ENCODE peak calls at places on chromosomes 2 and 18, in ten cellular contexts. One of them, this sample, is unnamed.
A peak's percentile ranks its signal among the peaks of the same experiment; 100 is the strongest.

GRCh38 chr2:12587729-12588522 is 128.8 kb upstream of the TRIB2 start:
- DNase-seq in IMR-90: peak; percentile 96
- DNase-seq in mammary epithelial cell: peak; percentile 90
- DNase-seq in neural progenitor cell: no peak
- DNase-seq in mesendoderm: no peak
- DNase-seq in GM23248: peak; percentile 95
- DNase-seq in SK-N-SH: no peak
- DNase-seq in PC-9: peak; percentile 90
- DNase-seq in A549: peak; percentile 19
- DNase-seq in K562: no peak
- DNase-seq in this sample: peak; percentile 94

GRCh38 chr18:50183556-50183955 is 11.4 kb downstream of the MYO5B start:
- DNase-seq in IMR-90: peak; percentile 31
- DNase-seq in K562: peak; percentile 35
- DNase-seq in neural progenitor cell: no peak
- DNase-seq in mammary epithelial cell: peak; percentile 97
- DNase-seq in SK-N-SH: no peak
- DNase-seq in mesendoderm: peak; percentile 47
- DNase-seq in PC-9: peak; percentile 92
- DNase-seq in GM23248: peak; percentile 8
- DNase-seq in A549: no peak
- DNase-seq in this sample: peak; percentile 5

GRCh38 chr2:55268288-55268906 is 634 bp downstream of the MTIF2 start:
- DNase-seq in A549: no peak
- DNase-seq in IMR-90: no peak
- DNase-seq in K562: no peak
- DNase-seq in GM23248: no peak
- DNase-seq in PC-9: no peak
- DNase-seq in SK-N-SH: no peak
- DNase-seq in neural progenitor cell: peak; percentile 12
- DNase-seq in mammary epithelial cell: no peak
- DNase-seq in mesendoderm: no peak
- DNase-seq in this sample: peak; percentile 5

GRCh38 chr2:208175069-208175842 is 11.9 kb upstream of the CRYGA start:
- DNase-seq in SK-N-SH: peak; percentile 85
- DNase-seq in K562: peak; percentile 85
- DNase-seq in GM23248: peak; percentile 93
- DNase-seq in neural progenitor cell: peak; percentile 84
- DNase-seq in IMR-90: peak; percentile 71
- DNase-seq in A549: peak; percentile 78
- DNase-seq in PC-9: peak; percentile 66
- DNase-seq in mesendoderm: peak; percentile 88
- DNase-seq in mammary epithelial cell: peak; percentile 72
- DNase-seq in this sample: peak; percentile 77

GRCh38 chr2:25041307-25041927 is 459 bp upstream of the EFR3B start:
- DNase-seq in IMR-90: peak; percentile 32
- DNase-seq in PC-9: peak; percentile 71
- DNase-seq in GM23248: peak; percentile 69
- DNase-seq in SK-N-SH: peak; percentile 85
- DNase-seq in mammary epithelial cell: peak; percentile 27
- DNase-seq in K562: peak; percentile 16
- DNase-seq in mesendoderm: peak; percentile 84
- DNase-seq in neural progenitor cell: peak; percentile 88
- DNase-seq in A549: peak; percentile 87
- DNase-seq in this sample: peak; percentile 28

GRCh38 chr2:187936228-187936627 is 355.4 kb upstream of the GULP1 start:
- DNase-seq in GM23248: no peak
- DNase-seq in mammary epithelial cell: no peak
- DNase-seq in A549: no peak
- DNase-seq in SK-N-SH: no peak
- DNase-seq in neural progenitor cell: no peak
- DNase-seq in mesendoderm: no peak
- DNase-seq in IMR-90: no peak
- DNase-seq in K562: no peak
- DNase-seq in PC-9: no peak
- DNase-seq in this sample: no peak

GRCh38 chr18:13424377-13424776 is 205.8 kb downstream of the LDLRAD4 start:
- DNase-seq in neural progenitor cell: peak; percentile 15
- DNase-seq in A549: no peak
- DNase-seq in GM23248: no peak
- DNase-seq in IMR-90: no peak
- DNase-seq in K562: no peak
- DNase-seq in mammary epithelial cell: no peak
- DNase-seq in mesendoderm: peak; percentile 10
- DNase-seq in SK-N-SH: no peak
- DNase-seq in PC-9: no peak
- DNase-seq in this sample: no peak

GRCh38 chr2:159904565-159905281 is 106.7 kb upstream of the CD302 start:
- DNase-seq in PC-9: peak; percentile 77
- DNase-seq in neural progenitor cell: peak; percentile 76
- DNase-seq in mammary epithelial cell: no peak
- DNase-seq in SK-N-SH: no peak
- DNase-seq in K562: peak; percentile 56
- DNase-seq in GM23248: peak; percentile 23
- DNase-seq in A549: peak; percentile 36
- DNase-seq in IMR-90: no peak
- DNase-seq in mesendoderm: peak; percentile 81
- DNase-seq in this sample: no peak

GRCh38 chr2:218570850-218571249 is 2.2 kb downstream of the CNOT9 start:
- DNase-seq in K562: no peak
- DNase-seq in mammary epithelial cell: peak; percentile 7
- DNase-seq in GM23248: peak; percentile 81
- DNase-seq in IMR-90: peak; percentile 66
- DNase-seq in SK-N-SH: no peak
- DNase-seq in PC-9: no peak
- DNase-seq in mesendoderm: no peak
- DNase-seq in neural progenitor cell: no peak
- DNase-seq in A549: no peak
- DNase-seq in this sample: peak; percentile 33

GRCh38 chr2:216192181-216192580 is 83.0 kb downstream of the XRCC5 start:
- DNase-seq in K562: no peak
- DNase-seq in IMR-90: no peak
- DNase-seq in neural progenitor cell: no peak
- DNase-seq in SK-N-SH: no peak
- DNase-seq in mesendoderm: no peak
- DNase-seq in PC-9: no peak
- DNase-seq in mammary epithelial cell: no peak
- DNase-seq in GM23248: no peak
- DNase-seq in A549: no peak
- DNase-seq in this sample: no peak

GRCh38 chr2:230758566-230759480 is 46.2 kb downstream of the CAB39 start:
- DNase-seq in SK-N-SH: no peak
- DNase-seq in mammary epithelial cell: peak; percentile 74
- DNase-seq in PC-9: peak; percentile 61
- DNase-seq in A549: no peak
- DNase-seq in K562: no peak
- DNase-seq in neural progenitor cell: no peak
- DNase-seq in GM23248: peak; percentile 77
- DNase-seq in mesendoderm: no peak
- DNase-seq in IMR-90: peak; percentile 94
- DNase-seq in this sample: peak; percentile 96

GRCh38 chr2:41912337-41912736 is 135.5 kb upstream of the PKDCC start:
- DNase-seq in neural progenitor cell: no peak
- DNase-seq in K562: no peak
- DNase-seq in PC-9: no peak
- DNase-seq in mammary epithelial cell: no peak
- DNase-seq in IMR-90: no peak
- DNase-seq in mesendoderm: no peak
- DNase-seq in GM23248: peak; percentile 43
- DNase-seq in SK-N-SH: no peak
- DNase-seq in A549: no peak
- DNase-seq in this sample: no peak

GRCh38 chr2:231418820-231419640 is 23.5 kb downstream of the B3GNT7 start:
- DNase-seq in IMR-90: no peak
- DNase-seq in mammary epithelial cell: no peak
- DNase-seq in SK-N-SH: no peak
- DNase-seq in K562: no peak
- DNase-seq in neural progenitor cell: peak; percentile 29
- DNase-seq in mesendoderm: no peak
- DNase-seq in A549: no peak
- DNase-seq in PC-9: no peak
- DNase-seq in GM23248: no peak
- DNase-seq in this sample: no peak

GRCh38 chr2:147600223-147600622 is 244.6 kb upstream of the ACVR2A start:
- DNase-seq in PC-9: no peak
- DNase-seq in GM23248: no peak
- DNase-seq in A549: no peak
- DNase-seq in neural progenitor cell: no peak
- DNase-seq in K562: no peak
- DNase-seq in mesendoderm: no peak
- DNase-seq in mammary epithelial cell: no peak
- DNase-seq in IMR-90: no peak
- DNase-seq in SK-N-SH: no peak
- DNase-seq in this sample: no peak

GRCh38 chr2:19895535-19895934 is 6.2 kb downstream of the TTC32 start:
- DNase-seq in mesendoderm: no peak
- DNase-seq in K562: peak; percentile 56
- DNase-seq in PC-9: no peak
- DNase-seq in IMR-90: no peak
- DNase-seq in SK-N-SH: no peak
- DNase-seq in GM23248: peak; percentile 64
- DNase-seq in mammary epithelial cell: no peak
- DNase-seq in neural progenitor cell: no peak
- DNase-seq in A549: no peak
- DNase-seq in this sample: no peak
- H3K4me1 ChIP-seq in mesendoderm: no peaks in the 10 kb centered on the region
- H3K4me1 ChIP-seq in K562: peaks cover 12% of the 10 kb centered on the region
- H3K4me1 ChIP-seq in PC-9: peaks cover 31% of the 10 kb centered on the region
- H3K4me1 ChIP-seq in IMR-90: peaks cover 11% of the 10 kb centered on the region
- H3K4me1 ChIP-seq in SK-N-SH: peaks cover 27% of the 10 kb centered on the region
- H3K4me1 ChIP-seq in GM23248: peaks cover 47% of the 10 kb centered on the region
- H3K4me1 ChIP-seq in mammary epithelial cell: peaks cover 16% of the 10 kb centered on the region
- H3K4me1 ChIP-seq in neural progenitor cell: peaks cover 20% of the 10 kb centered on the region
- H3K4me1 ChIP-seq in A549: peaks cover 36% of the 10 kb centered on the region
- H3K4me1 ChIP-seq in this sample: peaks cover 6% of the 10 kb centered on the region

DNA sequence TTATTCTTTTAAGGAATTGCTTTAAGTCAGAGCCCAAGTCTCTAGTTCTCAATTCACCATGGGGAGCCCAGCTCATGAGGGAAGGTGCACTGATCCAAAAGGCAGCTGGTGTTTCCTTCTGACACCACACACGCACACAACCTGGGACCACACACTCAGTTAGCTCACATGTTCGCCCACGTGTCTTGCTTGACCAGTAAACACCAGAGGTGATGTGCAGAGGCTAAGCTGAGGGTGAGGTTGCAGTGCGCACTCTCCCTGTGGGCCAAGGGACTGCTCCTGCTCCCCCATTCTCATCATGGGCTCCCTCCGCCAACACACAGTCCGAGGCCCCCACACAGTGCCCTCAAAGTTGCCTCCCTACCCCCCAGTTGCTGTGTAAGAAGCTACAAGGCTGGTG is 70.8 kb upstream of the BZW1 start:
- DNase-seq in PC-9: no peak
- DNase-seq in mesendoderm: no peak
- DNase-seq in IMR-90: no peak
- DNase-seq in A549: no peak
- DNase-seq in K562: no peak
- DNase-seq in GM23248: no peak
- DNase-seq in SK-N-SH: no peak
- DNase-seq in neural progenitor cell: no peak
- DNase-seq in mammary epithelial cell: no peak
- DNase-seq in this sample: no peak
- H3K27ac ChIP-seq in PC-9: peak overlapping the region; percentile 84
- H3K27ac ChIP-seq in mesendoderm: no peak overlapping the region
- H3K27ac ChIP-seq in IMR-90: no peak overlapping the region
- H3K27ac ChIP-seq in A549: no peak overlapping the region
- H3K27ac ChIP-seq in K562: no peak overlapping the region
- H3K27ac ChIP-seq in GM23248: no peak overlapping the region
- H3K27ac ChIP-seq in SK-N-SH: no peak overlapping the region
- H3K27ac ChIP-seq in neural progenitor cell: no peak overlapping the region
- H3K27ac ChIP-seq in mammary epithelial cell: no peak overlapping the region
- H3K27ac ChIP-seq in this sample: no peak overlapping the region

DNA sequence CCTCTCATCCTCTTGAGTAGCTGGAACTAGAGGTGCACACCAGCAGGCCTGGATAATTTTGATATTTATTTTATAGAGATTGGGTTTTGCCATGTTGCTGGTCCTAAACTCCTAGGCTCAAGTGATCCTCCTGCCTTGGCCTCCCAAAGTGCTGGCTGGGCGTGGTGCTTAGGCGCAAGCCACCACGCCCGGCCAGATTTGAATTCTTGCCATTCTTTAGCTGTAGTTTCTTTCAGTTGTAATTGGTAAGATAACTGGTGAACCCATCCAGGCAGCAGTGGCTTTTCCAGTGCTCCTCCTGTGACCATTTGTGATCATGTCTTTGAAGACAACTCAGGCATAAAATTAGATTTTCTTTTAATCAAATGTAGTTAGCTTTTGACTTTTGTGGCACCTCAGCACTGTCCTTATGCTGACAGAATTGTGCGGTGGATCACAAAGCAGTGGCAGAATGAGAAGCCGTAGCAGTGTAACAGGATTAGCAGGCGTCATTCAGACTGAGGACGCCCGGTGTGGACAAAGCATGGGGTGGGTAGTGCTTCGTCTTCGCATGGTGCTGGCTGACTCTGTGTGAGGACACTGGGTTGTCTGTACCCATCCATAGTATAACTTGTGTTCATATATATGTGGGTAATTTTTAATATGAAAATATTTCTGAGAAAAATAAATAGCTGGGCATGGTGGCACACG is 30.0 kb upstream of the TOGARAM2 start:
- DNase-seq in SK-N-SH: no peak
- DNase-seq in PC-9: no peak
- DNase-seq in A549: peak; percentile 54
- DNase-seq in IMR-90: no peak
- DNase-seq in neural progenitor cell: peak; percentile 94
- DNase-seq in mesendoderm: peak; percentile 31
- DNase-seq in K562: no peak
- DNase-seq in mammary epithelial cell: no peak
- DNase-seq in GM23248: no peak
- DNase-seq in this sample: no peak
- H3K4me2 ChIP-seq in SK-N-SH: no peak overlapping the region
- H3K4me2 ChIP-seq in PC-9: no peak overlapping the region
- H3K4me2 ChIP-seq in A549: peak overlapping the region; percentile 78
- H3K4me2 ChIP-seq in IMR-90: no peak overlapping the region
- H3K4me2 ChIP-seq in neural progenitor cell: peak overlapping the region; percentile 61
- H3K4me2 ChIP-seq in mesendoderm: no peak overlapping the region
- H3K4me2 ChIP-seq in K562: no peak overlapping the region
- H3K4me2 ChIP-seq in mammary epithelial cell: no peak overlapping the region
- H3K4me2 ChIP-seq in GM23248: peak overlapping the region; percentile 48
- H3K4me2 ChIP-seq in this sample: no peak overlapping the region

DNA sequence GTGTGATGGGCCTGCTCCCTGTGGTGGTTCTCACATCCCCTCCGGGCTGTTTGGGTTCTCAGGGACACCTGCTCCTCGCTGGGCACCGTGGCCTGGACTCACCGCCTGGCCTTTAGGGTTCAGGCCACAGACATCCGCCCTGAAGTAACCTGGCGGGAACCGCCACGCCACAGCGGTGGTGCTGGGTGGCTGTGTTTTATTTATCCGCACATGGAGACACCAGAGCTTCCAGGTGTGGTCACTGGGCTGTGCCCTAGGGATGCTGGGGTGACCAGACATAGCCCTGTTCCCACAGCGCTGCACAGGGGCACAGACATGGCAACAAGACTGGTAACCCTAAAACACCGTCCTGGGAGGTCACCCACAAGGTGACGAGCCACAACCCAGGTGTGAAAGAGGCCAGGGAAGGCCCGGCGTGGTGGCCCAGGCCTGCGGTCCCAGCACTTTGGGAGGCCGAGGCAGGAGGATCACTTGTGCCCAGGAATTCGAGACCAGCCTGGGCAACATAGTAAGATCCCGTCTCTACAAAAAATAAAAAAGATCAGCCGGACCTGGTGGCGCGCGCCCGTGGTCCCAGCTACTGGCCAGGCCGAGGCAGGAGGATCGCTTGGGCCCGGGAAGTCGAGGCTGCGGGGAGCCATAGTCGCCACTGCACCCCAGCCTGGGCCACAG is 649 bp upstream of the HSBP1L1 start:
- DNase-seq in K562: no peak
- DNase-seq in GM23248: no peak
- DNase-seq in mesendoderm: no peak
- DNase-seq in SK-N-SH: no peak
- DNase-seq in mammary epithelial cell: no peak
- DNase-seq in IMR-90: no peak
- DNase-seq in PC-9: no peak
- DNase-seq in neural progenitor cell: no peak
- DNase-seq in A549: no peak
- DNase-seq in this sample: no peak
- H3K4me1 ChIP-seq in K562: peaks cover 15% of the 10 kb centered on the region
- H3K4me1 ChIP-seq in GM23248: peaks cover 28% of the 10 kb centered on the region
- H3K4me1 ChIP-seq in mesendoderm: peaks cover 5% of the 10 kb centered on the region
- H3K4me1 ChIP-seq in SK-N-SH: peaks cover 12% of the 10 kb centered on the region
- H3K4me1 ChIP-seq in mammary epithelial cell: peaks cover 56% of the 10 kb centered on the region
- H3K4me1 ChIP-seq in IMR-90: peaks cover 9% of the 10 kb centered on the region
- H3K4me1 ChIP-seq in PC-9: peaks cover 47% of the 10 kb centered on the region
- H3K4me1 ChIP-seq in neural progenitor cell: peaks cover 27% of the 10 kb centered on the region
- H3K4me1 ChIP-seq in A549: peaks cover 7% of the 10 kb centered on the region
- H3K4me1 ChIP-seq in this sample: peaks cover 7% of the 10 kb centered on the region